ENCODE peak calls at places on chromosomes 16 and 17, in four cellular contexts. O, B, D and V are unnamed samples.

GRCh38 chr16:86919073-86919472 is 340.7 kb downstream of the FOXL1 start:
- DNase-seq in O (no peak), B (no peak), D (no peak), V (no peak)

GRCh38 chr17:58306131-58306951 is 22.3 kb downstream of the TSPOAP1 start:
- DNase-seq in O (no peak), B (peak; percentile 9), D (no peak), V (no peak)

GRCh38 chr16:11384956-11385586 is 39.8 kb downstream of the RMI2 start:
- DNase-seq in O (no peak), B (no peak), D (no peak), V (no peak)

GRCh38 chr17:51563961-51564360 is 303.6 kb downstream of the UTP18 start:
- DNase-seq in O (no peak), B (no peak), D (no peak), V (no peak)

GRCh38 chr17:28466521-28467048 is 6.9 kb upstream of the SLC13A2 start:
- DNase-seq in O (no peak), B (no peak), D (no peak), V (no peak)

GRCh38 chr16:10191096-10191495 is 8.9 kb upstream of the GRIN2A start:
- DNase-seq in O (no peak), B (no peak), D (no peak), V (no peak)

GRCh38 chr16:26175944-26176343 is 484.2 kb downstream of the HS3ST4 start:
- DNase-seq in O (no peak), B (no peak), D (no peak), V (no peak)

GRCh38 chr17:9212376-9213310 is 191.3 kb downstream of the NTN1 start:
- DNase-seq in O (no peak), B (no peak), D (no peak), V (no peak)

GRCh38 chr17:69607162-69607834 is 192.8 kb downstream of the MAP2K6 start:
- DNase-seq in O (peak; percentile 84), B (peak; percentile 79), D (no peak), V (no peak)

GRCh38 chr16:78257376-78257728 is 157.9 kb downstream of the WWOX start:
- DNase-seq in O (peak; percentile 60), B (no peak), D (no peak), V (no peak)

GRCh38 chr16:29992371-29992967 is 2.9 kb downstream of the HIRIP3 start:
- DNase-seq in O (no peak), B (no peak), D (peak; percentile 23), V (no peak)

GRCh38 chr17:57868007-57868774 is 18.3 kb upstream of the MRPS23 start:
- DNase-seq in O (peak; percentile 84), B (peak; percentile 86), D (peak; percentile 82), V (peak; percentile 32)

GRCh38 chr17:8117367-8117979 is 841 bp downstream of the ALOXE3 start:
- DNase-seq in O (no peak), B (no peak), D (no peak), V (no peak)

GRCh38 chr17:30576326-30576861 is 99.2 kb downstream of the GOSR1 start:
- DNase-seq in O (no peak), B (no peak), D (no peak), V (no peak)

GRCh38 chr17:60065136-60065535 is 13.6 kb downstream of the HEATR6 start:
- DNase-seq in O (no peak), B (no peak), D (no peak), V (no peak)

GRCh38 chr17:32486091-32486700 is 597 bp upstream of the CDK5R1 start:
- DNase-seq in O (peak; percentile 93), B (peak; percentile 49), D (no peak), V (no peak)

GRCh38 chr17:50266384-50267073 is 7.7 kb upstream of the TMEM92 start:
- DNase-seq in O (no peak), B (peak; percentile 69), D (peak; percentile 38), V (no peak)

GRCh38 chr16:76784530-76784929 is 406.5 kb upstream of the MON1B start:
- DNase-seq in O (no peak), B (no peak), D (no peak), V (no peak)

GRCh38 chr17:32672701-32673100 is 185.9 kb downstream of the CDK5R1 start:
- DNase-seq in O (no peak), B (no peak), D (no peak), V (no peak)

GRCh38 chr17:75610103-75610984 is 22.7 kb downstream of the MYO15B start:
- DNase-seq in O (no peak), B (no peak), D (no peak), V (no peak)

GRCh38 chr17:80773243-80773991 is 218.2 kb upstream of the CHMP6 start:
- DNase-seq in O (peak; percentile 57), B (peak; percentile 79), D (no peak), V (no peak)

GRCh38 chr17:17890773-17891759 is 54.3 kb upstream of the SREBF1 start:
- DNase-seq in O (peak; percentile 75), B (no peak), D (peak; percentile 57), V (no peak)

GRCh38 chr17:35170968-35171771 is 23.0 kb downstream of the SLC35G3 start:
- DNase-seq in O (no peak), B (no peak), D (no peak), V (no peak)

GRCh38 chr16:84565669-84566495 is 52.0 kb downstream of the COTL1 start:
- DNase-seq in O (no peak), B (no peak), D (no peak), V (no peak)

GRCh38 chr16:75351183-75351582 is 82.1 kb downstream of the CFDP1 start:
- DNase-seq in O (no peak), B (no peak), D (peak; percentile 59), V (no peak)

GRCh38 chr17:9241371-9241712 is 220.0 kb downstream of the NTN1 start:
- DNase-seq in O (no peak), B (peak; percentile 60), D (no peak), V (no peak)

GRCh38 chr17:37160940-37161339 is 212.2 kb downstream of the AATF start:
- DNase-seq in O (no peak), B (no peak), D (no peak), V (no peak)

GRCh38 chr17:50630524-50631194 is 4.0 kb upstream of the ABCC3 start:
- DNase-seq in O (peak; percentile 51), B (no peak), D (peak; percentile 68), V (no peak)

GRCh38 chr16:12228607-12229499 is 252.3 kb downstream of the SNX29 start:
- DNase-seq in O (peak; percentile 74), B (no peak), D (no peak), V (no peak)

GRCh38 chr16:59202463-59202862 is 468.3 kb upstream of the GOT2 start:
- DNase-seq in O (no peak), B (no peak), D (no peak), V (no peak)

GRCh38 chr16:2008631-2009301 is 855 bp downstream of the ZNF598 start:
- DNase-seq in O (no peak), B (no peak), D (peak; percentile 62), V (no peak)

GRCh38 chr17:69560987-69561441 is 146.5 kb downstream of the MAP2K6 start:
- DNase-seq in O (no peak), B (peak; percentile 32), D (no peak), V (no peak)

GRCh38 chr17:18966831-18967624 is 15.1 kb downstream of the SLC5A10 start:
- DNase-seq in O (peak; percentile 84), B (no peak), D (no peak), V (no peak)

GRCh38 chr16:81901483-81901882 is 109.8 kb downstream of the SDR42E1 start:
- DNase-seq in O (no peak), B (peak; percentile 32), D (peak; percentile 48), V (no peak)

GRCh38 chr17:50184057-50184456 is 17.4 kb downstream of the COL1A1 start:
- DNase-seq in O (peak; percentile 59), B (no peak), D (no peak), V (no peak)

GRCh38 chr16:48558269-48558915 is 51.6 kb downstream of the N4BP1 start:
- DNase-seq in O (no peak), B (no peak), D (no peak), V (no peak)

GRCh38 chr16:5769513-5769912 is 671.9 kb upstream of the EEF2KMT start:
- DNase-seq in O (no peak), B (no peak), D (no peak), V (no peak)

GRCh38 chr16:68364601-68364998 is 53.8 kb downstream of the PRMT7 start:
- DNase-seq in O (no peak), B (no peak), D (no peak), V (no peak)
- TF ChIP-seq CTCF in O (peak; percentile 44), B (no peak), D (no peak), V (no peak)

DNA sequence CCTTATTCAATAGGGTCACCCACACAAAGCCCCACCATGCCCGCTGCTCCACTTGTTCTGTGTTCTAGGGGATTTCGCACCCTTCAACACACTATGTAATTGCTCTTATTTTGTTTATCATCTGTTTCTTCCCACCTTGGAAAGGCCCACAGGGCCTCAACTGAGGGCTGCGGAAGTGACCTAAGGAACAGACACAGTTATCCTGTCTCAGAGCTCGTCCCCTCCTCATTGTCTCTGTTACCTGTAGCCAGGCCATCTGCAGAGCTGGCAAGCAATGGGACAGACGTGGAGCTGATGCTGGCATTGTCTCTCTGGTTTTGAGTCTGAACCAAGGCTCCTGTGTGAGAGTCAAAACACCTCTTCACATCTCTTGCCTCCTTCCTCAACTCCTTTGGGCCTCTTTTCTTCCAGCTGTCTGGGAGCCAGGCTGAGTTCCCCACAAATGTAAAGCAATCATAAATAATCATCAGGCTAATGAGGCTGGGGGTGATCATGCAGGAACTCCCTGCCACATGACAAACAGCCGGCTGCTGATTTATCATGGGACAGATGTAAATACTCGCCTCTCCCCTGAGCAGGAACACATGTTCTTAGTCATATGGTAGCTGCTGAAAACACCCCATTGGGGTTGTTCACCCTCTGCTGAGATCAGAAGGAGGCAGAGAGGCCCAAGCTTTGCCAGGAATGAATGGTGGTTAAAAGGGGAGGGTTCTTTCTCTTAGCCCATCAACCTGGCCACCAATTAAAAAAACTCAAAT is 71.9 kb downstream of the AXIN2 start:
- DNase-seq in O (no peak), B (no peak), D (no peak), V (no peak)
- H3K4me3 ChIP-seq in O (no peak overlapping the region), B (no peak overlapping the region), D (no peak overlapping the region), V (no peak overlapping the region)

GRCh38 chr17:5405400-5405799 is 14.1 kb downstream of the NUP88 start:
- DNase-seq in O (no peak), B (no peak), D (no peak), V (no peak)
- TF ChIP-seq CTCF in O (no peak), B (no peak), D (no peak), V (no peak)

DNA sequence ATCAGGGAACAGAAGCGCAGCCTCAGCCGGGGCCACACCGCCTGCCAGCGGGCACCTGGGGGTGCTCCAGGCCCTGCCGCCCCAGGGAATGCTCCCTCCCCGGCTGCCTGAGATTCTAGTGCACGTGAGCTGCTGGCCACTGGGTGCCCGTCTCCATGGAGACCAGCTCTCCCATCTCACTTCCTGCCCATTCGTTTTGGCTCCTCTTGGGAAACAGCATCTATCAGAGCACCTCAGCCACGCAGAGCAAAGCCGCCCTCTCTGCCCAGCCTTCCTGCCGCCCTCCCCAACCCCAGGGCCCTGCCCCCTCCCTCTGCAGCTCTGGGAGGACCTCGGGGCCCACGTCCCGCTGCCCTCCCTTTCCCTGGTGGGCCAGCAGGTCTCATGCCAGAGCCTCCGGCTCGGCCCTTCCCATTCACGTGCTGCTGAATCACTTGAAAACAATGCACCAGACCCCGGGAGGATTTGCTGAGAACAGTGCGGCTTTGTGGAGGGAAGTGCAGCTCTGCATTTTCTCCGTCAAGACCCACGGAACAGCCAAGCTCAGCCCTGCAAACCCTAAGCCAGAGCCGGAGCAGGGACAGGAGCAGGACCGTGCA is 19.4 kb downstream of the CEP295NL start:
- DNase-seq in O (peak; percentile 90), B (peak; percentile 90), D (peak; percentile 77), V (no peak)
- H3K4me3 ChIP-seq in O (peak overlapping the region; percentile 9), B (peak overlapping the region; percentile 36), D (peak overlapping the region; percentile 39), V (no peak overlapping the region)